ENCODE peak calls at places on chromosome 10, in five cellular contexts. One of them, this sample, is unnamed.

GRCh38 chr10:84026821-84027257 is 112.5 kb upstream of the GHITM start:
- DNase-seq in IMR-90: peak
- DNase-seq in upper lobe of right lung: no peak
- DNase-seq in CD8-positive, alpha-beta T cell: no peak
- DNase-seq in uterus: no peak
- DNase-seq in this sample: no peak

GRCh38 chr10:133377025-133377817 is 1.8 kb upstream of the PAOX start:
- DNase-seq in uterus: no peak
- DNase-seq in IMR-90: no peak
- DNase-seq in CD8-positive, alpha-beta T cell: no peak
- DNase-seq in upper lobe of right lung: no peak
- DNase-seq in this sample: no peak

GRCh38 chr10:95788830-95789229 is 32.9 kb downstream of the ENTPD1 start:
- DNase-seq in CD8-positive, alpha-beta T cell: no peak
- DNase-seq in uterus: no peak
- DNase-seq in IMR-90: peak
- DNase-seq in upper lobe of right lung: no peak
- DNase-seq in this sample: no peak

GRCh38 chr10:104406715-104407517 is 53.3 kb downstream of the CFAP58 start:
- DNase-seq in CD8-positive, alpha-beta T cell: no peak
- DNase-seq in uterus: no peak
- DNase-seq in upper lobe of right lung: no peak
- DNase-seq in IMR-90: peak
- DNase-seq in this sample: no peak

GRCh38 chr10:71838264-71839211 is 12.5 kb downstream of the PSAP start:
- DNase-seq in uterus: no peak
- DNase-seq in CD8-positive, alpha-beta T cell: no peak
- DNase-seq in IMR-90: peak
- DNase-seq in upper lobe of right lung: no peak
- DNase-seq in this sample: no peak

GRCh38 chr10:132728741-132729140 is 57.2 kb downstream of the NKX6-2 start:
- DNase-seq in CD8-positive, alpha-beta T cell: no peak
- DNase-seq in IMR-90: no peak
- DNase-seq in upper lobe of right lung: no peak
- DNase-seq in uterus: no peak
- DNase-seq in this sample: no peak

GRCh38 chr10:79447911-79448731 is 2.7 kb upstream of the ZCCHC24 start:
- DNase-seq in CD8-positive, alpha-beta T cell: no peak
- DNase-seq in IMR-90: no peak
- DNase-seq in upper lobe of right lung: peak
- DNase-seq in uterus: no peak
- DNase-seq in this sample: no peak

GRCh38 chr10:69956833-69957230 is 95.8 kb upstream of the MACROH2A2 start:
- DNase-seq in IMR-90: no peak
- DNase-seq in uterus: no peak
- DNase-seq in upper lobe of right lung: no peak
- DNase-seq in CD8-positive, alpha-beta T cell: no peak
- DNase-seq in this sample: no peak

GRCh38 chr10:71213127-71213616 is 802 bp downstream of the UNC5B start:
- DNase-seq in uterus: peak
- DNase-seq in IMR-90: peak
- DNase-seq in upper lobe of right lung: peak
- DNase-seq in CD8-positive, alpha-beta T cell: no peak
- DNase-seq in this sample: no peak

GRCh38 chr10:782751-783648 is 93.5 kb upstream of the DIP2C start:
- DNase-seq in upper lobe of right lung: peak
- DNase-seq in IMR-90: no peak
- DNase-seq in uterus: no peak
- DNase-seq in CD8-positive, alpha-beta T cell: no peak
- DNase-seq in this sample: no peak

GRCh38 chr10:77881636-77882035 is 44.9 kb downstream of the DLG5 start:
- DNase-seq in upper lobe of right lung: no peak
- DNase-seq in CD8-positive, alpha-beta T cell: no peak
- DNase-seq in uterus: no peak
- DNase-seq in IMR-90: no peak
- DNase-seq in this sample: no peak

GRCh38 chr10:23870612-23871011 is 338.3 kb upstream of the KIAA1217 start:
- DNase-seq in IMR-90: no peak
- DNase-seq in CD8-positive, alpha-beta T cell: no peak
- DNase-seq in uterus: no peak
- DNase-seq in upper lobe of right lung: no peak
- DNase-seq in this sample: no peak

GRCh38 chr10:89153086-89153485 is 54.0 kb downstream of the CH25H start:
- DNase-seq in upper lobe of right lung: no peak
- DNase-seq in IMR-90: no peak
- DNase-seq in uterus: no peak
- DNase-seq in CD8-positive, alpha-beta T cell: no peak
- DNase-seq in this sample: no peak

GRCh38 chr10:121525276-121526039 is 72.8 kb downstream of the FGFR2 start:
- DNase-seq in IMR-90: no peak
- DNase-seq in upper lobe of right lung: no peak
- DNase-seq in CD8-positive, alpha-beta T cell: no peak
- DNase-seq in uterus: peak
- DNase-seq in this sample: no peak

GRCh38 chr10:3236644-3237043 is 64.1 kb upstream of the PITRM1 start:
- DNase-seq in upper lobe of right lung: no peak
- DNase-seq in CD8-positive, alpha-beta T cell: no peak
- DNase-seq in IMR-90: no peak
- DNase-seq in uterus: no peak
- DNase-seq in this sample: no peak

GRCh38 chr10:89981891-89982290 is 280.5 kb downstream of the KIF20B start:
- DNase-seq in uterus: no peak
- DNase-seq in IMR-90: no peak
- DNase-seq in upper lobe of right lung: no peak
- DNase-seq in CD8-positive, alpha-beta T cell: no peak
- DNase-seq in this sample: no peak

GRCh38 chr10:3222068-3222467 is 49.5 kb upstream of the PITRM1 start:
- DNase-seq in upper lobe of right lung: no peak
- DNase-seq in uterus: no peak
- DNase-seq in IMR-90: no peak
- DNase-seq in CD8-positive, alpha-beta T cell: no peak
- DNase-seq in this sample: no peak

GRCh38 chr10:13496931-13497330 is 31.9 kb downstream of the BEND7 start:
- DNase-seq in IMR-90: no peak
- DNase-seq in CD8-positive, alpha-beta T cell: no peak
- DNase-seq in upper lobe of right lung: no peak
- DNase-seq in uterus: no peak
- DNase-seq in this sample: no peak

GRCh38 chr10:73785721-73786511 is 510 bp downstream of the ZSWIM8 start:
- DNase-seq in IMR-90: peak
- DNase-seq in upper lobe of right lung: peak
- DNase-seq in uterus: no peak
- DNase-seq in CD8-positive, alpha-beta T cell: peak
- DNase-seq in this sample: no peak

GRCh38 chr10:100858742-100859141 is 54.0 kb upstream of the SLF2 start:
- DNase-seq in uterus: no peak
- DNase-seq in CD8-positive, alpha-beta T cell: no peak
- DNase-seq in upper lobe of right lung: no peak
- DNase-seq in IMR-90: no peak
- DNase-seq in this sample: no peak

GRCh38 chr10:75545333-75545732 is 113.9 kb downstream of the LRMDA start:
- DNase-seq in CD8-positive, alpha-beta T cell: no peak
- DNase-seq in uterus: no peak
- DNase-seq in upper lobe of right lung: no peak
- DNase-seq in IMR-90: no peak
- DNase-seq in this sample: no peak

GRCh38 chr10:3524086-3524960 is 260.7 kb downstream of the KLF6 start:
- DNase-seq in upper lobe of right lung: no peak
- DNase-seq in IMR-90: no peak
- DNase-seq in CD8-positive, alpha-beta T cell: no peak
- DNase-seq in uterus: no peak
- DNase-seq in this sample: no peak

GRCh38 chr10:99981581-99982199 is 28.1 kb downstream of the DNMBP start:
- DNase-seq in uterus: no peak
- DNase-seq in CD8-positive, alpha-beta T cell: no peak
- DNase-seq in IMR-90: no peak
- DNase-seq in upper lobe of right lung: no peak
- DNase-seq in this sample: no peak

GRCh38 chr10:121570316-121570715 is 27.9 kb downstream of the FGFR2 start:
- DNase-seq in upper lobe of right lung: no peak
- DNase-seq in uterus: no peak
- DNase-seq in CD8-positive, alpha-beta T cell: no peak
- DNase-seq in IMR-90: no peak
- DNase-seq in this sample: no peak

GRCh38 chr10:123380491-123381085 is 226.4 kb downstream of the BUB3 start:
- DNase-seq in uterus: no peak
- DNase-seq in IMR-90: no peak
- DNase-seq in upper lobe of right lung: no peak
- DNase-seq in CD8-positive, alpha-beta T cell: no peak
- DNase-seq in this sample: no peak

GRCh38 chr10:46547331-46547880 is 9.1 kb downstream of the GPRIN2 start:
- DNase-seq in CD8-positive, alpha-beta T cell: no peak
- DNase-seq in uterus: peak
- DNase-seq in IMR-90: no peak
- DNase-seq in upper lobe of right lung: peak
- DNase-seq in this sample: no peak

GRCh38 chr10:129741280-129741977 is 222.6 kb downstream of the EBF3 start:
- DNase-seq in upper lobe of right lung: no peak
- DNase-seq in IMR-90: no peak
- DNase-seq in uterus: no peak
- DNase-seq in CD8-positive, alpha-beta T cell: no peak
- DNase-seq in this sample: no peak

GRCh38 chr10:43938810-43939209 is 290.1 kb upstream of the ZNF32 start:
- DNase-seq in uterus: no peak
- DNase-seq in upper lobe of right lung: peak
- DNase-seq in IMR-90: no peak
- DNase-seq in CD8-positive, alpha-beta T cell: no peak
- DNase-seq in this sample: no peak

GRCh38 chr10:132716691-132717490 is 69.1 kb downstream of the NKX6-2 start:
- DNase-seq in upper lobe of right lung: peak
- DNase-seq in uterus: no peak
- DNase-seq in IMR-90: no peak
- DNase-seq in CD8-positive, alpha-beta T cell: no peak
- DNase-seq in this sample: no peak

GRCh38 chr10:60801538-60801937 is 23.3 kb downstream of the CDK1 start:
- DNase-seq in uterus: no peak
- DNase-seq in upper lobe of right lung: no peak
- DNase-seq in IMR-90: peak
- DNase-seq in CD8-positive, alpha-beta T cell: no peak
- DNase-seq in this sample: no peak

GRCh38 chr10:15661574-15661973 is 58.1 kb downstream of the ITGA8 start:
- DNase-seq in upper lobe of right lung: no peak
- DNase-seq in uterus: no peak
- DNase-seq in IMR-90: no peak
- DNase-seq in CD8-positive, alpha-beta T cell: no peak
- DNase-seq in this sample: no peak

GRCh38 chr10:96972264-96972663 is 140.2 kb downstream of the LCOR start:
- DNase-seq in upper lobe of right lung: no peak
- DNase-seq in uterus: no peak
- DNase-seq in IMR-90: no peak
- DNase-seq in CD8-positive, alpha-beta T cell: no peak
- DNase-seq in this sample: no peak

GRCh38 chr10:978826-979421 is 9.3 kb upstream of the GTPBP4 start:
- DNase-seq in CD8-positive, alpha-beta T cell: no peak
- DNase-seq in uterus: no peak
- DNase-seq in upper lobe of right lung: no peak
- DNase-seq in IMR-90: no peak
- DNase-seq in this sample: no peak

DNA sequence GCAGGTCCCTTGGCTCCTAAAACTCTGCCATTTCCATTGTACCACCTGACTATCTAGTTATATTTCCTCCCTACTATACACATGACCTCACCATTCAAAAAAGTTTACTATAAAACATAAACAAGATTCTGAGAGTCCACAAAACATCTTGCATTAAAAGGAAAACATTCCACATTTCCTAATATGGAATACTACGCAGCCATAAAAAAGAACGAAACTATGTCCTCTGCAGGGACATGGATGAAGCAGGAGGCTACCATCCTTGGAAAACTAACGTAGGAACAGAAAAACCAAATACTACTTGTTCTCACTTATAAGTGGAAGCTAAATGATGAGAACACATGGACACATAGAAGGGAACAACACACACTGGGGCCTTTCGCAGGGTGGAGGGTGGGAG is 48.3 kb downstream of the SVIL start:
- DNase-seq in IMR-90: no peak
- DNase-seq in uterus: no peak
- DNase-seq in upper lobe of right lung: no peak
- DNase-seq in CD8-positive, alpha-beta T cell: no peak
- DNase-seq in this sample: no peak
- H3K27ac ChIP-seq in IMR-90: no peak
- H3K27ac ChIP-seq in uterus: peak
- H3K27ac ChIP-seq in upper lobe of right lung: no peak
- H3K27ac ChIP-seq in CD8-positive, alpha-beta T cell: no peak
- H3K27ac ChIP-seq in this sample: no peak

GRCh38 chr10:6918305-6918704 is 338.2 kb upstream of the PRKCQ start:
- DNase-seq in upper lobe of right lung: peak
- DNase-seq in uterus: no peak
- DNase-seq in CD8-positive, alpha-beta T cell: peak
- DNase-seq in IMR-90: no peak
- DNase-seq in this sample: peak

GRCh38 chr10:6916601-6917000 is 336.5 kb upstream of the PRKCQ start:
- DNase-seq in upper lobe of right lung: no peak
- DNase-seq in IMR-90: no peak
- DNase-seq in uterus: no peak
- DNase-seq in CD8-positive, alpha-beta T cell: no peak
- DNase-seq in this sample: no peak

GRCh38 chr10:6919077-6919476 is 339.0 kb upstream of the PRKCQ start:
- DNase-seq in IMR-90: no peak
- DNase-seq in CD8-positive, alpha-beta T cell: no peak
- DNase-seq in upper lobe of right lung: no peak
- DNase-seq in uterus: no peak
- DNase-seq in this sample: no peak

GRCh38 chr10:6917125-6917524 is 337.0 kb upstream of the PRKCQ start:
- DNase-seq in IMR-90: no peak
- DNase-seq in uterus: no peak
- DNase-seq in upper lobe of right lung: no peak
- DNase-seq in CD8-positive, alpha-beta T cell: no peak
- DNase-seq in this sample: no peak

GRCh38 chr10:6920072-6921019 is 340.3 kb upstream of the PRKCQ start:
- DNase-seq in IMR-90: peak
- DNase-seq in upper lobe of right lung: peak
- DNase-seq in CD8-positive, alpha-beta T cell: peak
- DNase-seq in uterus: peak
- DNase-seq in this sample: peak
- TF ChIP-seq CTCF in IMR-90: peak
- TF ChIP-seq CTCF in upper lobe of right lung: peak
- TF ChIP-seq CTCF in CD8-positive, alpha-beta T cell: peak
- TF ChIP-seq CTCF in uterus: peak
- TF ChIP-seq CTCF in this sample: peak

DNA sequence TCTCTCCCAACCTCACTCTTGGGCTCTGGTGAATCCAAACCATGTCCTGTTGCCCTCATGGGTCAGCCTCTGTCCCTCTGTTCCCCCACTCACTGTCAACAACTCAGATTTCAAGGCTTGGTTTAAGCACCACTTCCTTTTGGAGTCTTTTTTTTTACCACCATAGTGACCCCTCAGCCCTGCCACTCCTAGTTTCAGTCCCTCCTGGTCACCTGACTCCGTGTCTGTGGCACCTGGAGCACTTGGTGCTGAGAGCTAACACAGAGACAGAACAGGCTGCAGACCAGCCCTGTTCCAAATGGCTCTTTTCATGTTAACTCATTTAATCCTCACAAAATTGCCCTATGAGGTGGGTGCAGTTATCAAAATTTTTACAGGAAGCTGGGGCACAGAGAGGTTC is 53.6 kb upstream of the SMNDC1 start:
- DNase-seq in upper lobe of right lung: no peak
- DNase-seq in CD8-positive, alpha-beta T cell: no peak
- DNase-seq in IMR-90: no peak
- DNase-seq in uterus: no peak
- DNase-seq in this sample: no peak
- H3K27ac ChIP-seq in upper lobe of right lung: no peak
- H3K27ac ChIP-seq in CD8-positive, alpha-beta T cell: no peak
- H3K27ac ChIP-seq in IMR-90: peak
- H3K27ac ChIP-seq in uterus: no peak
- H3K27ac ChIP-seq in this sample: no peak

GRCh38 chr10:6669269-6669859 is 89.3 kb upstream of the PRKCQ start:
- DNase-seq in upper lobe of right lung: no peak
- DNase-seq in CD8-positive, alpha-beta T cell: no peak
- DNase-seq in IMR-90: peak
- DNase-seq in uterus: no peak
- DNase-seq in this sample: no peak
- TF ChIP-seq CTCF in upper lobe of right lung: peak
- TF ChIP-seq CTCF in CD8-positive, alpha-beta T cell: peak
- TF ChIP-seq CTCF in IMR-90: peak
- TF ChIP-seq CTCF in uterus: peak
- TF ChIP-seq CTCF in this sample: peak